ENCODE peak calls at places on chromosomes 6 and 20, in four cellular contexts. One of them, this sample, is unnamed.
A peak's percentile ranks its signal among the peaks of the same experiment; 100 is the strongest.

GRCh38 chr20:25394996-25395395 is 4.4 kb upstream of the ABHD12 start:
- DNase-seq in heart right ventricle: no peak
- DNase-seq in fibroblast of lung: no peak
- DNase-seq in transverse colon: no peak
- DNase-seq in this sample: no peak

GRCh38 chr20:19888269-19888669 is 128.9 kb upstream of the NAA20 start:
- DNase-seq in heart right ventricle: no peak
- DNase-seq in fibroblast of lung: no peak
- DNase-seq in transverse colon: peak; percentile 36
- DNase-seq in this sample: no peak

GRCh38 chr6:75234126-75234865 is 9.3 kb downstream of the COX7A2 start:
- DNase-seq in heart right ventricle: peak; percentile 18
- DNase-seq in fibroblast of lung: no peak
- DNase-seq in transverse colon: no peak
- DNase-seq in this sample: no peak

GRCh38 chr6:2197984-2198383 is 47.4 kb downstream of the GMDS start:
- DNase-seq in heart right ventricle: no peak
- DNase-seq in fibroblast of lung: no peak
- DNase-seq in transverse colon: no peak
- DNase-seq in this sample: no peak

GRCh38 chr6:33426590-33427563 is 7.0 kb downstream of the SYNGAP1 start:
- DNase-seq in heart right ventricle: no peak
- DNase-seq in fibroblast of lung: no peak
- DNase-seq in transverse colon: no peak
- DNase-seq in this sample: no peak

GRCh38 chr6:79750806-79751205 is 119.7 kb downstream of the SH3BGRL2 start:
- DNase-seq in heart right ventricle: no peak
- DNase-seq in fibroblast of lung: no peak
- DNase-seq in transverse colon: no peak
- DNase-seq in this sample: no peak

GRCh38 chr20:34095825-34096224 is 16.2 kb downstream of the EIF2S2 start:
- DNase-seq in heart right ventricle: no peak
- DNase-seq in fibroblast of lung: no peak
- DNase-seq in transverse colon: no peak
- DNase-seq in this sample: no peak

GRCh38 chr6:33481192-33481591 is 26.8 kb downstream of the ZBTB9 start:
- DNase-seq in heart right ventricle: no peak
- DNase-seq in fibroblast of lung: no peak
- DNase-seq in transverse colon: no peak
- DNase-seq in this sample: no peak

GRCh38 chr6:155267411-155267810 is 3.6 kb downstream of the CLDN20 start:
- DNase-seq in heart right ventricle: no peak
- DNase-seq in fibroblast of lung: no peak
- DNase-seq in transverse colon: no peak
- DNase-seq in this sample: no peak

GRCh38 chr20:61757-62156 is 25.7 kb upstream of the DEFB125 start:
- DNase-seq in heart right ventricle: no peak
- DNase-seq in fibroblast of lung: peak; percentile 0
- DNase-seq in transverse colon: no peak
- DNase-seq in this sample: no peak

GRCh38 chr6:84428300-84428907 is 201.0 kb upstream of the CEP162 start:
- DNase-seq in heart right ventricle: peak; percentile 37
- DNase-seq in fibroblast of lung: peak; percentile 71
- DNase-seq in transverse colon: peak; percentile 11
- DNase-seq in this sample: no peak

GRCh38 chr6:46949662-46950280 is 28.0 kb upstream of the ADGRF5 start:
- DNase-seq in heart right ventricle: peak; percentile 71
- DNase-seq in fibroblast of lung: no peak
- DNase-seq in transverse colon: peak; percentile 82
- DNase-seq in this sample: peak; percentile 64

GRCh38 chr6:42142118-42142835 is at the start of gene C6orf132:
- DNase-seq in heart right ventricle: peak; percentile 31
- DNase-seq in fibroblast of lung: peak; percentile 20
- DNase-seq in transverse colon: peak; percentile 87
- DNase-seq in this sample: no peak

GRCh38 chr6:1613631-1614447 is 4.1 kb downstream of the FOXC1 start:
- DNase-seq in heart right ventricle: peak; percentile 47
- DNase-seq in fibroblast of lung: peak; percentile 20
- DNase-seq in transverse colon: no peak
- DNase-seq in this sample: no peak

GRCh38 chr20:37670426-37670825 is 23.4 kb upstream of the CTNNBL1 start:
- DNase-seq in heart right ventricle: peak; percentile 36
- DNase-seq in fibroblast of lung: no peak
- DNase-seq in transverse colon: peak; percentile 11
- DNase-seq in this sample: no peak

GRCh38 chr6:2237001-2237400 is 8.4 kb downstream of the GMDS start:
- DNase-seq in heart right ventricle: no peak
- DNase-seq in fibroblast of lung: peak; percentile 99
- DNase-seq in transverse colon: no peak
- DNase-seq in this sample: no peak

GRCh38 chr6:39203804-39204495 is 25.3 kb downstream of the KCNK5 start:
- DNase-seq in heart right ventricle: no peak
- DNase-seq in fibroblast of lung: no peak
- DNase-seq in transverse colon: peak; percentile 95
- DNase-seq in this sample: no peak

GRCh38 chr6:42200035-42200434 is 5.3 kb upstream of the GUCA1B start:
- DNase-seq in heart right ventricle: no peak
- DNase-seq in fibroblast of lung: peak; percentile 99
- DNase-seq in transverse colon: no peak
- DNase-seq in this sample: no peak

GRCh38 chr20:50680106-50680960 is 11.0 kb downstream of the RIPOR3 start:
- DNase-seq in heart right ventricle: no peak
- DNase-seq in fibroblast of lung: peak; percentile 49
- DNase-seq in transverse colon: peak; percentile 20
- DNase-seq in this sample: no peak

GRCh38 chr6:44053760-44054556 is 73.3 kb downstream of the MRPL14 start:
- DNase-seq in heart right ventricle: no peak
- DNase-seq in fibroblast of lung: peak; percentile 58
- DNase-seq in transverse colon: no peak
- DNase-seq in this sample: no peak

GRCh38 chr6:169409742-169410312 is 156.2 kb upstream of the THBS2 start:
- DNase-seq in heart right ventricle: no peak
- DNase-seq in fibroblast of lung: no peak
- DNase-seq in transverse colon: no peak
- DNase-seq in this sample: no peak

GRCh38 chr6:154345811-154346210 is 10.8 kb downstream of the IPCEF1 start:
- DNase-seq in heart right ventricle: no peak
- DNase-seq in fibroblast of lung: no peak
- DNase-seq in transverse colon: no peak
- DNase-seq in this sample: no peak

GRCh38 chr6:36673882-36674281 is 4.6 kb upstream of the CDKN1A start:
- DNase-seq in heart right ventricle: no peak
- DNase-seq in fibroblast of lung: no peak
- DNase-seq in transverse colon: no peak
- DNase-seq in this sample: no peak

GRCh38 chr20:31760457-31761240 is 21.6 kb downstream of the TPX2 start:
- DNase-seq in heart right ventricle: no peak
- DNase-seq in fibroblast of lung: peak; percentile 96
- DNase-seq in transverse colon: no peak
- DNase-seq in this sample: no peak

GRCh38 chr6:160991411-160992322 is at the start of gene MAP3K4:
- DNase-seq in heart right ventricle: peak; percentile 87
- DNase-seq in fibroblast of lung: peak; percentile 77
- DNase-seq in transverse colon: peak; percentile 85
- DNase-seq in this sample: peak; percentile 87

GRCh38 chr6:169530762-169531143 is 171.1 kb downstream of the WDR27 start:
- DNase-seq in heart right ventricle: no peak
- DNase-seq in fibroblast of lung: no peak
- DNase-seq in transverse colon: no peak
- DNase-seq in this sample: no peak

GRCh38 chr6:109513571-109514071 is 30.6 kb upstream of the ZBTB24 start:
- DNase-seq in heart right ventricle: no peak
- DNase-seq in fibroblast of lung: peak; percentile 64
- DNase-seq in transverse colon: no peak
- DNase-seq in this sample: no peak

GRCh38 chr6:36780517-36781210 is 58.6 kb downstream of the CPNE5 start:
- DNase-seq in heart right ventricle: no peak
- DNase-seq in fibroblast of lung: no peak
- DNase-seq in transverse colon: no peak
- DNase-seq in this sample: no peak

GRCh38 chr6:53986165-53986720 is 125.0 kb upstream of the MLIP start:
- DNase-seq in heart right ventricle: no peak
- DNase-seq in fibroblast of lung: peak; percentile 80
- DNase-seq in transverse colon: peak; percentile 53
- DNase-seq in this sample: no peak

GRCh38 chr6:30144821-30145220 is 8.9 kb downstream of the TRIM40 start:
- DNase-seq in heart right ventricle: no peak
- DNase-seq in fibroblast of lung: no peak
- DNase-seq in transverse colon: no peak
- DNase-seq in this sample: no peak

DNA sequence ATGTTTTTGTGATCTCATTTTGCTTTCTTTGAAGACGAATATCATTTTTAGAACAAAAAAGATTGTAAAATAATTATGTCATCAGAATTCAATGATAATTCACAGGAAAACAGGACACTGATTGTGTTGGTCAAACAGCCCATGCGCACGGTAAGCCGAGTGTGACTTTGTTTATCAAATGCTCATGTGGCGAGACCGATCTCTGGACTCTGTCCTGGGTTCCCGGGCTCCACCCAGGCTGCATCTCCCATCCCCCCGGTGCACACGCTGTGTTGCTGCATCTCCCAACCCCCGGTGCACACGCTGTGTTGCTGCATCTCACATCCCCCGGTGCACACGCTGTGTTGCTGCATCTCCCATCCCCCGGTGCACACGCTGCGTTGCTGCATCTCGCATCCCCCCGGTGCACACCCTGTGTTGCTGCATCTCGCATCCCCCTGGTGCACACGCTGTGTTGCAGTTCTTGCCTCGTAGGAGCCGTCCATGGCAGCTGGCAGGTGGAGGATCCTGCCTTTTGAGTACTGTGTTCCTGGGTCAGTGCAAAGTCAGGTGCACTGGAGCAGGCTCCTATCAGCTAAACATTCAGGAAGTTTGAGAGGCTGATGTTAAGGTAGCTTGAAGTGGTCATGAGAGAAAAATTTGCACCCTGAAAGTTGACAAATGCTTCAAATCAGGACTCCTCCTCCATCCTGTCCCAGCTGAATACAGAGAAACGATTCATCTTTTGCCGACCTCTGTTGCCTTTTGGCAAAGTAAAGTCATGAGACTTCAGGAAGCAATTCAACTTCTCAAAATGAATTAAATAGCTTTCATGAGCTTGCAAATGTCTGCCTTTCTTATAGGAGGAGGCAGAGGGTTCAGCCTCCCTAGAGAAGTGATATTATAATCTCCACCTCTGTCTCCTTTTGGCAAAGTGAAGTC is 77.1 kb upstream of the FRMD1 start:
- DNase-seq in heart right ventricle: no peak
- DNase-seq in fibroblast of lung: no peak
- DNase-seq in transverse colon: no peak
- DNase-seq in this sample: no peak
- H3K27ac ChIP-seq in heart right ventricle: no peak overlapping the region
- H3K27ac ChIP-seq in fibroblast of lung: no peak overlapping the region
- H3K27ac ChIP-seq in transverse colon: no peak overlapping the region
- H3K27ac ChIP-seq in this sample: no peak overlapping the region

DNA sequence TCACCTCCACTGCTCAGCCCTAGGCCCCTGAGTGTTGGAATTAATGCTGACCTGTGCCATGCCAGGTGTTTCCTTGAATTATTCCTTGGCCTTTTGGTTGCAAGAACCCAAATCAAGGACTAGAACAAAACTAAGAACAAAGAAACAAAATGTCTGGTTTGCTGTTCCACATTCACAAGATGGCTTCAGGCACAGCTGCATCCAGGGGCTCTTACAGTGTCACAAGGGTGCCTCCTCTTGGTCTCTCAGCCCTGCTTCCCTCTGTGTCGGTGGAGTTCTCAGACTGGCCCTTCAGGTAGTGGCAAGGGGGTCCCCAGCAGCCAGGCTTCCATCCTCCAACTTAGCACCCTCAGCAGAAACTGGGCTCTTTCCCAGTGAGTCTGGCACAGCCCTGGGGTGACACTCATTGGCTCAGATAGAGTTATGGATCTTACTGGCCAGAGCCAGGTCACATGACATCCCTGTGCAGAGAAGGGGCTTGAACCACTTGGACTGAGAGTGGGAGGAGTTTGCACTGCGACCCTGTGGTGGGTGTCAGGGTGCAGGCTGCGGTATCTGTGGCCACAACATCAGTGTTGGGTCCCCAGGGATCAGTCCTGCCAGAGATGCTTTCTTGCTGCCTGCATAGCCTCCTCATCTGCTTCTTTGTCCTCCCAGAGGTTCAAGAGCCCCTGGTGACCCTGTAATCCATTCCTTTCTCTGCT is 427.7 kb upstream of the SULF2 start:
- DNase-seq in heart right ventricle: no peak
- DNase-seq in fibroblast of lung: no peak
- DNase-seq in transverse colon: no peak
- DNase-seq in this sample: no peak
- H3K27ac ChIP-seq in heart right ventricle: no peak overlapping the region
- H3K27ac ChIP-seq in fibroblast of lung: no peak overlapping the region
- H3K27ac ChIP-seq in transverse colon: no peak overlapping the region
- H3K27ac ChIP-seq in this sample: no peak overlapping the region

GRCh38 chr6:105675715-105676397 is 273.0 kb upstream of the PREP start:
- DNase-seq in heart right ventricle: no peak
- DNase-seq in fibroblast of lung: peak; percentile 76
- DNase-seq in transverse colon: no peak
- DNase-seq in this sample: no peak
- H3K27ac ChIP-seq in heart right ventricle: no peak overlapping the region
- H3K27ac ChIP-seq in fibroblast of lung: no peak overlapping the region
- H3K27ac ChIP-seq in transverse colon: no peak overlapping the region
- H3K27ac ChIP-seq in this sample: no peak overlapping the region

GRCh38 chr6:69216127-69216526 is 580.7 kb downstream of the LMBRD1 start:
- DNase-seq in heart right ventricle: no peak
- DNase-seq in fibroblast of lung: no peak
- DNase-seq in transverse colon: no peak
- DNase-seq in this sample: no peak

GRCh38 chr6:69220293-69220847 is 576.4 kb downstream of the LMBRD1 start:
- DNase-seq in heart right ventricle: no peak
- DNase-seq in fibroblast of lung: no peak
- DNase-seq in transverse colon: no peak
- DNase-seq in this sample: no peak
- H3K27ac ChIP-seq in heart right ventricle: no peak overlapping the region
- H3K27ac ChIP-seq in fibroblast of lung: no peak overlapping the region
- H3K27ac ChIP-seq in transverse colon: no peak overlapping the region
- H3K27ac ChIP-seq in this sample: no peak overlapping the region